ENCODE peak calls at places on chromosomes 3 and 15, in nine cellular contexts. F is transverse colon; U is Peyer's patch; H is DND-41; K is fibroblast of lung; S is ovary; P is CD4-positive, alpha-beta memory T cell; Z is tibial artery; A is thyroid gland. M is an unnamed sample. For H3K36me3 and H3K4me1, the result is how much of the 10 kb centered on the place peaks cover.

GRCh38 chr3:102301155-102301554 is 133.7 kb upstream of the ZPLD1 start:
- DNase-seq in F (no peak), U (no peak), H (no peak), K (no peak), S (no peak), P (no peak), Z (no peak), A (no peak), M (no peak)

GRCh38 chr3:106837616-106838015 is 539.6 kb upstream of the CCDC54 start:
- DNase-seq in F (no peak), U (no peak), H (no peak), K (no peak), S (no peak), P (no peak), Z (no peak), A (no peak), M (no peak)

GRCh38 chr3:165622356-165622755 is 214.9 kb downstream of the BCHE start:
- DNase-seq in F (no peak), U (no peak), H (no peak), K (no peak), S (no peak), P (no peak), Z (no peak), A (no peak), M (no peak)

GRCh38 chr3:149340310-149340933 is 7.0 kb upstream of the TM4SF18 start:
- DNase-seq in F (no peak), U (no peak), H (no peak), K (peak), S (no peak), P (no peak), Z (no peak), A (no peak), M (no peak)

GRCh38 chr3:182046365-182046764 is 334.6 kb downstream of the SOX2 start:
- DNase-seq in F (no peak), U (no peak), H (no peak), K (no peak), S (no peak), P (no peak), Z (no peak), A (no peak), M (no peak)

GRCh38 chr3:98695816-98696215 is 67.3 kb upstream of the ST3GAL6 start:
- DNase-seq in F (no peak), U (no peak), H (no peak), K (peak), S (no peak), P (no peak), Z (no peak), A (no peak), M (no peak)

GRCh38 chr3:136787226-136787793 is 31.6 kb upstream of the SLC35G2 start:
- DNase-seq in F (peak), U (no peak), H (peak), K (peak), S (no peak), P (peak), Z (no peak), A (peak), M (no peak)

GRCh38 chr3:88082854-88083253 is 23.8 kb downstream of the ZNF654 start:
- DNase-seq in F (no peak), U (no peak), H (no peak), K (no peak), S (no peak), P (no peak), Z (no peak), A (no peak), M (no peak)

GRCh38 chr15:100221461-100222348 is 120.1 kb downstream of the ADAMTS17 start:
- DNase-seq in F (no peak), U (no peak), H (no peak), K (no peak), S (no peak), P (no peak), Z (peak), A (no peak), M (no peak)

GRCh38 chr3:51944541-51945021 is 2.4 kb downstream of the PARP3 start:
- DNase-seq in F (no peak), U (peak), H (no peak), K (no peak), S (no peak), P (no peak), Z (peak), A (no peak), M (peak)

GRCh38 chr3:100540791-100541334 is 48.4 kb downstream of the TMEM45A start:
- DNase-seq in F (no peak), U (no peak), H (no peak), K (no peak), S (no peak), P (no peak), Z (no peak), A (no peak), M (no peak)

GRCh38 chr3:192915724-192916123 is 1.9 kb downstream of the MB21D2 start:
- DNase-seq in F (no peak), U (no peak), H (no peak), K (peak), S (no peak), P (no peak), Z (no peak), A (no peak), M (no peak)

GRCh38 chr3:121979734-121980449 is 42.2 kb downstream of the ILDR1 start:
- DNase-seq in F (no peak), U (no peak), H (no peak), K (no peak), S (no peak), P (no peak), Z (no peak), A (no peak), M (no peak)

GRCh38 chr15:51108933-51109550 is 14.3 kb upstream of the TNFAIP8L3 start:
- DNase-seq in F (no peak), U (no peak), H (no peak), K (peak), S (no peak), P (no peak), Z (peak), A (no peak), M (no peak)

GRCh38 chr3:96750094-96750767 is 64.2 kb upstream of the EPHA6 start:
- DNase-seq in F (no peak), U (no peak), H (no peak), K (no peak), S (no peak), P (peak), Z (no peak), A (no peak), M (no peak)

GRCh38 chr3:40623567-40623966 is 98.8 kb downstream of the ZNF621 start:
- DNase-seq in F (peak), U (peak), H (no peak), K (peak), S (no peak), P (no peak), Z (no peak), A (no peak), M (peak)

GRCh38 chr15:76339302-76340197 is 3.0 kb downstream of the ISL2 start:
- DNase-seq in F (peak), U (no peak), H (no peak), K (no peak), S (no peak), P (no peak), Z (no peak), A (no peak), M (no peak)
- H3K36me3 ChIP-seq in F (under half), U (under half), H (under half), K (under half), S (under half), P (under half), Z (under half), A (under half), M (under half)

GRCh38 chr3:14319654-14320182 is 82.7 kb upstream of the SLC6A6 start:
- DNase-seq in F (peak), U (peak), H (peak), K (peak), S (no peak), P (no peak), Z (no peak), A (no peak), M (no peak)

GRCh38 chr3:14318638-14319037 is 83.8 kb upstream of the SLC6A6 start:
- DNase-seq in F (no peak), U (no peak), H (no peak), K (no peak), S (no peak), P (no peak), Z (no peak), A (no peak), M (no peak)

GRCh38 chr3:14322001-14322400 is 80.4 kb upstream of the SLC6A6 start:
- DNase-seq in F (no peak), U (no peak), H (no peak), K (no peak), S (no peak), P (no peak), Z (no peak), A (no peak), M (no peak)

GRCh38 chr3:14322667-14323295 is 79.6 kb upstream of the SLC6A6 start:
- DNase-seq in F (no peak), U (no peak), H (no peak), K (no peak), S (no peak), P (no peak), Z (peak), A (no peak), M (no peak)

GRCh38 chr3:14320221-14320620 is 82.2 kb upstream of the SLC6A6 start:
- DNase-seq in F (no peak), U (no peak), H (no peak), K (no peak), S (no peak), P (no peak), Z (no peak), A (no peak), M (no peak)
- H3K4me1 ChIP-seq in F (under half), U (under half), H (under half), K (under half), S (under half), P (under half), Z (under half), A (under half), M (under half)

DNA sequence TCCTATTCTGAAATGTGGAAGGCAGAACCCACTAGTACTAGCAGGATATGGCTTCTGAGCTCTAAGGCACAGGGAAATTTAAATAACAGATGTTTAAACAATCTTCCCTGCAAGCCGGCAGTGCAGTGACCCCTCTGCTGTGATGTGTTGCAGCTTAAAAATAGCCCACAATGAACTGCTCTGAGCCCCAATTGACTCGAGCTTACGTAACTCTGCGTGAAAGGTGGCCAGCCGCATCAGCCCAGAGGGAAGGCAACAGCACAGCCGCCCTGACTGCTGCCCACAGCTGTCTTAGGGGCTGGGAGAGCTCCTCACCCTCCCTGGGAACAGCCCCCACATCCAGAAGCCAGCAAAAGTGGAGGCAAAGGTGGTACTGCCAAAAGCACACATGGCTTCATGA is 12.5 kb upstream of the CAMKV start:
- DNase-seq in F (no peak), U (no peak), H (no peak), K (no peak), S (peak), P (no peak), Z (no peak), A (no peak), M (no peak)
- H3K4me3 ChIP-seq in F (no peak), U (no peak), H (no peak), K (no peak), S (no peak), P (no peak), Z (no peak), A (no peak), M (no peak)

GRCh38 chr3:167684389-167684993 is 30.7 kb upstream of the WDR49 start:
- DNase-seq in F (no peak), U (peak), H (peak), K (peak), S (no peak), P (peak), Z (no peak), A (peak), M (peak)
- H3K36me3 ChIP-seq in F (under half), U (under half), H (under half), K (under half), S (under half), P (under half), Z (under half), A (under half), M (under half)

DNA sequence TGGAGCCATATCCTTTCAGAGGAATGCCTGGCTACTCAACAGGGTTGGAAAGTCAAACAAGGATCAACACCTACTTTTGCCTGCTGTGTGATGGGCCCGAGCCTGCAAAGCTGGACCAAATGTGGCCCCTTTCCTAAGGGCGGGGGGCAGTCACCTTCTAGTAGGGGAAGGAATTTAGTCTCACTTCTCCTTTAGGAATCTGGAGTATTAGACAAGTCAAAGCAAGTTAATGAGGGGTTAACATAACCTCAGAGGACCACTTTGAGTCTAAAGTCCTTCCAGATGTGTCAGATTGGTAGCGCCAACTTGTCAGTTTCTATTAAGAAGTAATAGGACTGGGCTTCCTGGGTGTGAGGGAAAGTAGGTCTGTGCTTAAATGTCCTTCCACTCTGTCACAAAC is 6.8 kb downstream of the EXOSC7 start:
- DNase-seq in F (no peak), U (no peak), H (no peak), K (no peak), S (no peak), P (no peak), Z (no peak), A (no peak), M (no peak)
- H3K4me1 ChIP-seq in F (under half), U (under half), H (under half), K (under half), S (under half), P (half or more), Z (under half), A (under half), M (under half)

GRCh38 chr3:56122911-56123310 is 345.4 kb downstream of the ERC2 start:
- DNase-seq in F (no peak), U (no peak), H (no peak), K (no peak), S (no peak), P (no peak), Z (no peak), A (no peak), M (no peak)
- H3K4me3 ChIP-seq in F (no peak), U (no peak), H (no peak), K (no peak), S (no peak), P (no peak), Z (no peak), A (no peak), M (no peak)

M was measured in naive thymus-derived CD4-positive, alpha-beta T cell.